ENCODE peak calls at places on chromosomes 1 and 21, in four cellular contexts. C is H9, S is mesendoderm, T is H1. Q is an unnamed sample.

GRCh38 chr1:204453141-204453772 is 41.3 kb downstream of the PIK3C2B start:
- DNase-seq in S (no peak), T (no peak), C (peak; percentile 47), Q (no peak)

GRCh38 chr1:19357299-19357698 is 45.2 kb downstream of the SLC66A1 start:
- DNase-seq in S (no peak), C (no peak), T (no peak), Q (no peak)

GRCh38 chr21:43917515-43918384 is 52.7 kb downstream of the AGPAT3 start:
- DNase-seq in S (no peak), T (no peak), C (no peak), Q (no peak)

GRCh38 chr1:160205242-160205973 is at the start of gene PEA15:
- DNase-seq in C (peak; percentile 78), S (peak; percentile 84), T (peak; percentile 82), Q (peak; percentile 35)

GRCh38 chr1:26417111-26417510 is 6.5 kb downstream of the LIN28A start:
- DNase-seq in T (peak; percentile 94), C (peak; percentile 95), S (peak; percentile 95), Q (peak; percentile 64)

GRCh38 chr1:29437946-29438345 is 201.6 kb downstream of the PTPRU start:
- DNase-seq in S (peak; percentile 25), T (no peak), C (no peak), Q (no peak)

GRCh38 chr21:19810779-19811178 is 1187.4 kb upstream of the NCAM2 start:
- DNase-seq in C (peak; percentile 29), S (peak; percentile 1), T (no peak), Q (no peak)

GRCh38 chr1:3912809-3913685 is 13.0 kb upstream of the C1orf174 start:
- DNase-seq in C (no peak), T (no peak), S (peak; percentile 27), Q (no peak)

GRCh38 chr1:61496501-61496900 is 228.4 kb downstream of the TM2D1 start:
- DNase-seq in C (no peak), T (no peak), S (peak; percentile 46), Q (no peak)

GRCh38 chr1:198633675-198634121 is 5.1 kb upstream of the PTPRC start:
- DNase-seq in S (no peak), T (no peak), C (no peak), Q (no peak)

GRCh38 chr1:62725255-62725654 is 37.1 kb upstream of the DOCK7 start:
- DNase-seq in T (no peak), C (no peak), S (no peak), Q (peak; percentile 94)

GRCh38 chr1:55378582-55378981 is 163.4 kb upstream of the USP24 start:
- DNase-seq in T (peak; percentile 84), C (peak; percentile 78), S (peak; percentile 68), Q (peak; percentile 64)

GRCh38 chr1:22197644-22198043 is 54.7 kb upstream of the WNT4 start:
- DNase-seq in C (no peak), S (no peak), T (no peak), Q (no peak)

GRCh38 chr1:200161801-200162200 is 134.3 kb downstream of the NR5A2 start:
- DNase-seq in T (no peak), C (no peak), S (no peak), Q (no peak)

GRCh38 chr1:176206006-176206960 is 803 bp downstream of the COP1 start:
- DNase-seq in C (peak; percentile 70), S (peak; percentile 88), T (no peak), Q (peak; percentile 29)

GRCh38 chr21:38917045-38917774 is 111.5 kb downstream of the ETS2 start:
- DNase-seq in C (no peak), S (no peak), T (no peak), Q (no peak)

GRCh38 chr1:233656032-233656620 is 42.2 kb downstream of the KCNK1 start:
- DNase-seq in C (no peak), S (no peak), T (no peak), Q (no peak)

GRCh38 chr21:44300262-44300959 is 558 bp downstream of the PFKL start:
- DNase-seq in S (peak; percentile 42), C (no peak), T (peak; percentile 77), Q (peak; percentile 19)

GRCh38 chr1:229661022-229661877 is 35.2 kb downstream of the URB2 start:
- DNase-seq in S (peak; percentile 89), T (peak; percentile 96), C (peak; percentile 88), Q (peak; percentile 65)

GRCh38 chr1:200468264-200469001 is 58.6 kb upstream of the ZNF281 start:
- DNase-seq in C (no peak), S (no peak), T (no peak), Q (peak; percentile 30)

GRCh38 chr1:34918609-34919561 is 10.6 kb downstream of the DLGAP3 start:
- DNase-seq in C (peak; percentile 88), S (peak; percentile 65), T (peak; percentile 86), Q (no peak)

GRCh38 chr1:248886237-248886895 is 19.7 kb upstream of the PGBD2 start:
- DNase-seq in C (no peak), S (peak; percentile 28), T (no peak), Q (peak; percentile 48)

GRCh38 chr1:117347907-117348306 is 19.3 kb upstream of the MAN1A2 start:
- DNase-seq in T (no peak), C (no peak), S (no peak), Q (no peak)

GRCh38 chr1:68174173-68175113 is 57.9 kb downstream of the WLS start:
- DNase-seq in S (peak; percentile 61), C (no peak), T (no peak), Q (peak; percentile 98)

DNA sequence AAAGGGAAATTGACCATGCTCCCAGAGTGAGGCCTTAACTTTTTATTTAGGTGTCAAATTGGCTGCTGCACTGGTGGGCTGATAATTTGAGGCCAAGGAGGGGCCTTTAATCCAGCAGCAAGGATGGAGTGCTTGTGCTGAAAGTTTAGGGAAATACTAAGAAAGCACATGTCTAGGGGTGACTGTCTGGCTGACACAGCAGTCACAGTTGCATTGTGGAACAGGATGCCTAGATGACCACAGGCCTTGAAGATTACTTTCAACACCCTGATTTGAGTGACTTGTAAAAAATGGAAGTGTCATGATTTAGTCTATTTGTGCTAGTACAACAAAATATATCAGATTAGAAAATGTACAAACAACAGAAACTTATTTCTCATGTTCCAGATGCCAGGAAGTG is 57.7 kb downstream of the ZNF697 start:
- DNase-seq in S (no peak), T (no peak), C (no peak), Q (no peak)
- H4K5ac ChIP-seq in S (no peak overlapping the region), T (no peak overlapping the region), C (no peak overlapping the region), Q (no peak overlapping the region)

GRCh38 chr1:157147906-157148717 is 9.9 kb upstream of the ETV3 start:
- DNase-seq in C (no peak), S (no peak), T (no peak), Q (peak; percentile 43)
- H4K5ac ChIP-seq in C (no peak overlapping the region), S (no peak overlapping the region), T (no peak overlapping the region), Q (peak overlapping the region; percentile 61)

DNA sequence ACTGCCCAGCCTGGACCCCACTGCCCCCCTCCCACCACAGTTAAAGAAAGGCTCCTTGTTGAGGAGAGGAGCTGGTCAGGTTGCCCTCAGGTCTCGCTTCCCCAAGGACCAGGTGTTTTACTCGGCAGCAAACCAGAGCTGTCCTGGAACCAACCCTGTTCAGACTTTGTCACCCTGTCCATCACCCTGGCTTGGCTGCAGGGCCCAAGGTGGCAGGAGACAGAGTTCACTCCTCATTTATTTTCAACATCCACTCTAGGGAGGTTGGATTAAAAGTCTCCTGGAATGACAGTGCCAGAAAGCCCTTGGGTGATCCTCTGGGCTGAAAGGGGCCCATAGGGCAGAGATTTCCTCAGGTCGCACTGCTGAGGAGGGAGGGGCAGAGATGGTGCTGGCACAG is 101.7 kb downstream of the TRABD2B start:
- DNase-seq in T (no peak), S (no peak), C (no peak), Q (no peak)
- H4K5ac ChIP-seq in T (no peak overlapping the region), S (no peak overlapping the region), C (no peak overlapping the region), Q (no peak overlapping the region)

DNA sequence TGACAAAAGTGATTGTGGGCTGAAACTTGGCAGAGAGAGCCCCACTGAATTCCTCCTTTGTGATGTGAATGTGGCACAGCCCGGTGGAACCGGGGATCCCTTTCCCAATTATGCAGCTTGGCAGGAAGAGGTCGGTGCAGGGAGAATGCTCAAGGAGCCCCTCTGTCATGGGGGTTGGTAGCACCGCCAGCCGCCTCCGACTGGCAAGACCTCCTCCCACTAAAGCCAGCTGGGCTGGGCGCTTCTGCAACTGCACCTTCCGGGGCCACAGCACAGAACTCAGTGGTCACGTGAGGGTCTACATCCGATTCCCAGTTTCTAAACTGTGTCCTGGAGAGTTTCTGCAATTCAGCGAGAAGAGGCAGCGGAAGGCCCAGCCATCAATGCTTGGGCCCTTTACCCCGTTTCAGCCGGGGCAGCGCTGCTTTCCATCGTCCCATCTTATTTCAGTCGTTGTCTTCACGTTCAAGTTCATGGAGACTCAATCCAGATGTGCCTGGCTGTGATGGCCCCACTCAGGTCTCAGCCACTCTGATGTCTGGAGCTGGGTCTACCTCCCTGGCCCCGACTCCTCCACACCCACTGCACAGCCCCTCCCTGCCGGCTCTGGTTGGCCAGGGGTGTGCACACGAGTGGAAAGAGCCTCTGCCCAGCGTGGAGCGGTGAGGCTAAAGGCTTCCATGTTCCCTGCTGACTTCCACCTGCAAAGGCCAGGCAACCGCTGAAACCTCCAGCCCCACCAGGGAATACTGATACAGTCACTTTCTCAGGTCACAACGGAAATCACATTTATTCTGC is 39.8 kb upstream of the FHAD1 start:
- DNase-seq in C (peak; percentile 43), T (peak; percentile 62), S (no peak), Q (no peak)
- H4K5ac ChIP-seq in C (no peak overlapping the region), T (peak overlapping the region; percentile 90), S (no peak overlapping the region), Q (no peak overlapping the region)

GRCh38 chr1:54292015-54292739 is 92.2 kb downstream of the MRPL37 start:
- DNase-seq in C (no peak), S (peak; percentile 32), T (no peak), Q (no peak)
- H4K5ac ChIP-seq in C (no peak overlapping the region), S (no peak overlapping the region), T (no peak overlapping the region), Q (no peak overlapping the region)

DNA sequence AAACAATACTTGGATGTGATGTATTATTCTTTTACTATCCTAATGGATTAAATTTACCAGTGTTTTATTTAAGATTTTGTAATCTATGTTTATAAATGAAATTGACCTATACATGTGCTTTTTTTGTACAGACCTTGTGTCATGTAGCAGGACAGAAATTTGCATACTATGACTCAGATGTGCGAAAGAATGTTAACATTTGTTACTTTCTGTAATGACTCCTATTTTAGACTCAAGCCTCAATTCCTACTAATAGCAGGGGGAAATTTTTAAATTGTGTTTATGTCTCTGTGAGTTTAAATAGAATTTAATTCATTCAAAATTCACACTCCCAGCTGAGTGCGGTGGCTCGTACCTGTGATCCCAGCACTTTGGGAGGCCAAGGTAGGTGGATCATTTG is 21.8 kb upstream of the RIMKLA start:
- DNase-seq in S (no peak), T (no peak), C (no peak), Q (no peak)
- H4K5ac ChIP-seq in S (no peak overlapping the region), T (no peak overlapping the region), C (no peak overlapping the region), Q (no peak overlapping the region)

DNA sequence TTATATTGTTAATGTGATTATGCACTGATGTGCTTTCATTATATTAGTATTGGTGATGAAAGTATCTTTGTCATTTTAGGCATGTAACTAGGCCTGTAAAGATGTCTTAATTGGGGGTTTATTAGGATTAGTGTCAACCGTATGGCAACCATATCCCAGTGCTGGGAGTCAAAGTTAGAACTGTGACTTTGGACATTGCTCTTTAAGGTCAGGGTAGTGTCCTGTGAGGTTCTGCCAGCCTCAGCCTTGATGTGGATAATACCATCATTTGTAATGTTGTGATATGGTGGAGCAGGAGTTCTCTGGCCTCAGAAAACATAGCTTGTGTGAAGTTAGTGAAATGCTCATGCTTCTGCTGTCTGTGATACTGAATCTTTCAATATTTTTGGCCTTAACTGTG is 59.4 kb downstream of the LAMC1 start:
- DNase-seq in T (no peak), C (no peak), S (no peak), Q (no peak)
- H4K5ac ChIP-seq in T (no peak overlapping the region), C (no peak overlapping the region), S (no peak overlapping the region), Q (no peak overlapping the region)

Q was measured in IMR-90.